ENCODE peak calls at places on chromosomes 1 and 21, in four cellular contexts. A, C, E and M are unnamed samples.

GRCh38 chr1:15220024-15220392 is 27.0 kb upstream of the FHAD1 start:
- DNase-seq in E (no peak), A (no peak), C (no peak), M (no peak)

GRCh38 chr1:34786521-34787325 is 5.7 kb downstream of the GJB3 start:
- DNase-seq in A (peak; percentile 84), C (peak; percentile 67), E (peak; percentile 70), M (peak; percentile 66)

GRCh38 chr1:12113433-12114339 is 50.6 kb downstream of the TNFRSF8 start:
- DNase-seq in C (peak; percentile 63), A (peak; percentile 71), E (no peak), M (peak; percentile 62)

GRCh38 chr1:110370827-110371226 is 20.0 kb downstream of the SLC16A4 start:
- DNase-seq in A (peak; percentile 62), E (no peak), C (peak; percentile 77), M (peak; percentile 66)

GRCh38 chr21:42675403-42675802 is 22.0 kb downstream of the PDE9A start:
- DNase-seq in C (no peak), A (no peak), E (no peak), M (no peak)

GRCh38 chr1:147095691-147096090 is 76.6 kb downstream of the PRKAB2 start:
- DNase-seq in C (no peak), E (no peak), A (no peak), M (no peak)

GRCh38 chr1:6077919-6078318 is 32.2 kb downstream of the KCNAB2 start:
- DNase-seq in E (no peak), C (no peak), A (no peak), M (no peak)

GRCh38 chr1:58251415-58252073 is 295.0 kb downstream of the OMA1 start:
- DNase-seq in E (no peak), C (no peak), A (peak; percentile 4), M (peak; percentile 2)

GRCh38 chr1:211326528-211327340 is at the start of gene TRAF5:
- DNase-seq in A (peak; percentile 59), C (peak; percentile 55), E (peak; percentile 57), M (peak; percentile 51)

GRCh38 chr1:12184008-12184681 is 17.4 kb downstream of the TNFRSF1B start:
- DNase-seq in E (peak; percentile 86), A (peak; percentile 95), C (peak; percentile 85), M (peak; percentile 94)

GRCh38 chr21:45577806-45578801 is 35.9 kb upstream of the SLC19A1 start:
- DNase-seq in C (no peak), A (no peak), E (peak; percentile 6), M (no peak)

GRCh38 chr1:18938008-18938706 is 18.3 kb downstream of the IFFO2 start:
- DNase-seq in E (no peak), A (no peak), C (no peak), M (no peak)

GRCh38 chr21:43687566-43688395 is 28.4 kb downstream of the RRP1B start:
- DNase-seq in E (no peak), A (no peak), C (no peak), M (no peak)

GRCh38 chr1:27959792-27960603 is at the start of gene XKR8:
- DNase-seq in A (peak; percentile 72), C (peak; percentile 57), E (peak; percentile 83), M (peak; percentile 73)

GRCh38 chr1:153617677-153618076 is 1.6 kb upstream of the S100A14 start:
- DNase-seq in E (no peak), C (no peak), A (peak; percentile 51), M (peak; percentile 51)
- TF ChIP-seq CTCF in E (no peak), C (peak; percentile 60), A (peak; percentile 52), M (peak; percentile 75)

GRCh38 chr1:84246228-84246627 is 55.3 kb upstream of the SAMD13 start:
- DNase-seq in E (no peak), C (no peak), A (no peak), M (peak; percentile 70)
- H3K4me3 ChIP-seq in E (no peak overlapping the region), C (no peak overlapping the region), A (no peak overlapping the region), M (peak overlapping the region; percentile 8)

DNA sequence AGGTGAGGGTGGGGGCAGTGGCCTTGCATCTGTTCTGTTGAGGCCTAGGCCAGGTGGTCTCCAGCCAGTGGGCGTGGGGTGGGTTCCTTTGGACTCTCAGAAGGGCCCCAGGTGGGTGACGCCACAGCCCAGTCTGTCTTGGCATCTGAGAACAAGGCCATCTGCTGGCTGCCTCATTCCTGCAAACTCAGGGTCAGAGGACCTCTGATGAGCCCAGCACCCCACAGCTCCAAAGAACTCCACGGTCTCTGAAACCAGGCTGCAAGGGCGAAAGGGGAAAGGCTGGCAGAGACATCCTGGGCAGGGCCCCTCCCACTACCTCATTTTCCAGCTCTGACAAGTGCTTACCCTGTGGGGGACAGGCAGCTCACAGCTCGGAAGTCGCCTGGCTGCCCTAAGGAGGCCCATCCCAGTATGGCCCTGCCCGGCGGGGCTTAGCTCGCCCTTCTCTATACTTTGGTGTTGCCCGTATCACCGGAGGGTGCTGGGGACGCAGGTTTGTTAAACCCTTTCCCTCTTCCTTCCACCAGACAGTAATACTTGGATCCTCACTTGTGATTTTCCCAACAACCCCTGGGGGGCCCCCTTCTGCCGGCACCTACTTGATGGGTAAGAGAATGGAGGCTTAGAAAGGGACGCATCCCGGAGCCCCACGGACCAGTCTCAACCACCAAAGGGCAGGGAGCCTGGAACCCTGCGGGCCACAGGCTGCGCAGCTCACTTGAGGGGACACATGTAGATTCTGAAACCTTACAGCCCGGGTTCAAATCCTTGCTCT is 10.9 kb upstream of the EDN2 start:
- DNase-seq in E (peak; percentile 28), C (peak; percentile 21), A (peak; percentile 31), M (peak; percentile 48)
- TF ChIP-seq CTCF in E (no peak), C (peak; percentile 34), A (peak; percentile 26), M (peak; percentile 37)

GRCh38 chr1:118266436-118266835 is 81.4 kb upstream of the SPAG17 start:
- DNase-seq in C (no peak), E (no peak), A (no peak), M (no peak)
- H3K4me3 ChIP-seq in C (no peak overlapping the region), E (no peak overlapping the region), A (no peak overlapping the region), M (no peak overlapping the region)

GRCh38 chr1:65964123-65964522 is 171.4 kb downstream of the PDE4B start:
- DNase-seq in A (no peak), E (no peak), C (no peak), M (no peak)
- TF ChIP-seq CTCF in A (no peak), E (no peak), C (no peak), M (no peak)

DNA sequence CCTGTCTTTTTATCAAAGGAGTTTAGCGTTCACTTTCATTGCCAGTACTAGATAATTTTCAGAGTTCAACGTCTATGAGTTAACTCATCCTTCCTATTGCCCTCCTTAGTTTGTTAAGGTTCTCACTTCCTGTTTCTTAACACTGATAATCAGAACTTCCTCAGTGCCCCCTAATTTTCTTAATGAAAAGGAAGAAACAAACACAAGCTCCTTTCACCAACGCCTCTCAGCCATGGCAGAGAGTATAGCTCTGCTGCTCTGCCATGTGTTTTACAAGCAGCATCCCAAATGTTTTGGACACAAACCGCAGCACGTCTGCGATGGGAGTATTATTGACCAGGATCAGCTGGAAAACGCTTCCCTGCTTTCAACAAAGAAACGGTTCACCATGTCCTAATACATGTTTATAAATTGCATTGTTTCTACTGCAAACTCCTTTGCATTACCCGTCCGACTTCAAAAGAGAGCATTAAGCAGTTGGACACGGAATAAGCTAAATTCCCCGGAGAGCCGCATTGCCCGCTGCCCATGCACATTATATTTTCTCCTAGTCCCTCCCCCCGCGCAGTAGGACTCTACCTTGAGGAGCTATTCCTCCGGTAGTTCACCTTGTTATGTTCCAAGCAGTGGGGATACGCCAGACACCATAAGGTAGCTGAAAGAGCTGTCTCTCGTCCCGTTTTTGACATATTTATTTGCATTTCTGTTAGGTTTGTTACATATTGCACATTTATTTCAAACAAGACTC is 568 bp downstream of the OLFM3 start:
- DNase-seq in E (no peak), C (no peak), A (no peak), M (no peak)
- H3K4me3 ChIP-seq in E (peak overlapping the region; percentile 21), C (no peak overlapping the region), A (no peak overlapping the region), M (no peak overlapping the region)

DNA sequence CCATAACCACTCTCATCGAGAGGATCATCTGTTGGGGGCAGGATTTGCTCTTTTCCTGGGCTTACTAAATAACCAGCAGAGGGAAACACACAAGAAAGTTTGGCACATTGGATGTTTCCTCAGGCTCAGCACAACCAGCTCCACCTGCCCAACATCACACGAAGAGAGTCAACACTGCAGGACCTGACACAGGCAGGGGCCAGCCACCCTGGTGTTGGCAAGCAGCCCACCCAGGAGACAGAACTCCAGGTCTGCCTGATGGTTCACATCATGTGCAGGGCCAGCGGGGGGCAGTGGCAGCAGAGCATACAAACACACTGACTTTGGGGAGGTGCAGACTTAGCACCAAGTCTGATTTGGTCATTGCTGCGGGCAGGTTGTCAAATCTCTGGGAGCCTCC is 182.3 kb upstream of the GALNT2 start:
- DNase-seq in E (no peak), C (no peak), A (no peak), M (no peak)
- TF ChIP-seq CTCF in E (no peak), C (no peak), A (no peak), M (no peak)

DNA sequence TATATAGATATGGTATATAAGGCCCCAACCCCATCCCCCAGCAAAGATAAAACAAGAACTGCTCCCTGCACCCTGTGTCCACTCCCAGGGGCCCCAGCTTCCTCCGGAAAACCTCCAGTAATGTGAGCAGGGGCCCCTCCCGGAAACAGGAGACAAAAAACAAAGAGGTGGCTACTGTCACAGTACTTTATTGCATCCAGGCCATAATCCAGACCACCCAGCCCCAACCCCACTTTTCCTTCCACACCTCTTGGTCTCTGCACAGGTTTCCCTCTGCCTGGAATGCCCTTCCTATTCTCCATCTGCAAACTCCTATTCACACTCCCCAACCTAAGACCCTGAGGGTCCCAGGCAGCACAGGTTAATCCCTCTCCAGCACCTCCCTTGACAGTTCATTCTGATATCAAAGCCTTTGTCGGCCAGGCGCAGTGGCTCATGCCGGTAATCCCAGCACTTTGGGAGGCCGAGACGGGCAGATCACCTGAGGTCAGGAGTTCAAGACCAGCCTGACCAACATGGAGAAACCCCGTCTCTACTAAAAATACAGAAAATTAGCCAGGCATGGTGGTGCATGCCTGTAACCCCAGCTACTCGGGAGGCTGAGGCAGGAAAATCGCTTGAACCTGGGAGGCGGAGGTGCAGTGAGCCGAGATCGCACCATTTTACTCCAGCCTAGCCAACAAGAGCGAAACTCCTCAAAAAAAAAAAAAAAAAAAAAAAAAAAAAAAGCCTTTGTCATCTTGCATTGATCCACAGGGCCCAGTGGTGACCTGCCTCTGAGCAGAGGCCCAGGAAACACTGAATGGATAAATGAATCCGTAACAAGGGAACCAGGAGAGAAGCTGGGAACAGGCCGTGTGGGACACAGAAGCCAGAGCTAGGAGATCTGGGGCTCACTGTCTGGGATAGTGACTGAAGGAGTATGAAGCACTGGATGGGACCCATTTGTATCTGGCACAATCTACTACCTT is 2.3 kb upstream of the AUNIP start:
- DNase-seq in E (peak; percentile 31), C (no peak), A (no peak), M (no peak)
- H3K4me3 ChIP-seq in E (no peak overlapping the region), C (no peak overlapping the region), A (no peak overlapping the region), M (no peak overlapping the region)